ENCODE peak calls at places on chromosomes 1 and 21, in four cellular contexts. M is A549, S is WTC11, E is K562. C is an unnamed sample.

GRCh38 chr1:208939545-208940085 is 643.9 kb upstream of the CAMK1G start:
- DNase-seq in M (no peak), E (no peak), S (no peak), C (no peak)

GRCh38 chr1:8822383-8823294 is 5.2 kb upstream of the RERE start:
- DNase-seq in M (no peak), E (peak; percentile 61), S (no peak), C (peak; percentile 59)

GRCh38 chr1:166907763-166908162 is 31.7 kb upstream of the TADA1 start:
- DNase-seq in S (no peak), E (no peak), M (no peak), C (no peak)

GRCh38 chr1:21292991-21293536 is 2.8 kb upstream of the ECE1 start:
- DNase-seq in S (no peak), M (no peak), E (no peak), C (no peak)

GRCh38 chr1:90964444-90965035 is 57.3 kb downstream of the ZNF644 start:
- DNase-seq in E (no peak), M (no peak), S (no peak), C (peak; percentile 21)

GRCh38 chr1:3930696-3931309 is 30.7 kb upstream of the C1orf174 start:
- DNase-seq in S (no peak), E (no peak), M (no peak), C (no peak)

GRCh38 chr21:17495680-17496079 is 17.2 kb upstream of the CXADR start:
- DNase-seq in E (no peak), S (no peak), M (no peak), C (peak; percentile 71)

GRCh38 chr21:35528109-35529042 is 479.3 kb upstream of the RUNX1 start:
- DNase-seq in E (no peak), M (no peak), S (no peak), C (no peak)

GRCh38 chr1:150981177-150981804 is 801 bp upstream of the ANXA9 start:
- DNase-seq in M (no peak), E (no peak), S (peak; percentile 82), C (peak; percentile 87)

GRCh38 chr21:29775462-29775861 is 164.3 kb downstream of the GRIK1 start:
- DNase-seq in S (no peak), M (no peak), E (no peak), C (no peak)

GRCh38 chr1:20430355-20431290 is 55.4 kb downstream of the CAMK2N1 start:
- DNase-seq in M (peak; percentile 39), E (peak; percentile 81), S (peak; percentile 85), C (peak; percentile 24)

GRCh38 chr1:98739762-98740161 is 78.2 kb downstream of the SNX7 start:
- DNase-seq in M (no peak), S (no peak), E (no peak), C (no peak)

GRCh38 chr1:16174261-16174871 is 18.5 kb upstream of the EPHA2 start:
- DNase-seq in S (no peak), E (no peak), M (no peak), C (no peak)

GRCh38 chr1:14997646-14998276 is 155.8 kb upstream of the TMEM51 start:
- DNase-seq in M (no peak), S (no peak), E (no peak), C (no peak)

GRCh38 chr21:44895859-44896258 is 22.4 kb upstream of the PTTG1IP start:
- DNase-seq in M (no peak), S (no peak), E (no peak), C (no peak)

GRCh38 chr1:159653201-159653600 is 61.2 kb downstream of the CRP start:
- DNase-seq in S (no peak), E (no peak), M (no peak), C (no peak)

GRCh38 chr1:62727656-62728396 is 39.6 kb upstream of the DOCK7 start:
- DNase-seq in M (no peak), S (peak; percentile 18), E (no peak), C (no peak)

GRCh38 chr1:178050084-178050483 is 43.8 kb upstream of the RASAL2 start:
- DNase-seq in E (no peak), S (no peak), M (no peak), C (peak; percentile 76)

GRCh38 chr1:203563291-203563690 is 63.3 kb upstream of the ATP2B4 start:
- DNase-seq in S (no peak), E (no peak), M (no peak), C (no peak)

GRCh38 chr1:37574834-37575479 is 18.2 kb downstream of the DNALI1 start:
- DNase-seq in E (no peak), S (no peak), M (no peak), C (no peak)

GRCh38 chr1:155970531-155971167 is 7.7 kb downstream of the ARHGEF2 start:
- DNase-seq in M (no peak), S (no peak), E (no peak), C (no peak)

GRCh38 chr1:30805301-30806003 is 47.9 kb upstream of the LAPTM5 start:
- DNase-seq in M (no peak), E (no peak), S (no peak), C (no peak)

GRCh38 chr1:227885648-227886502 is 61.9 kb downstream of the WNT9A start:
- DNase-seq in S (no peak), E (peak; percentile 68), M (peak; percentile 60), C (no peak)
- TF ChIP-seq ESRRA in S (no peak), E (no peak), M (no peak), C (no peak)

GRCh38 chr21:26421724-26422123 is 151.4 kb downstream of the CYYR1 start:
- DNase-seq in S (no peak), M (no peak), E (no peak), C (no peak)

GRCh38 chr21:26422138-26422537 is 150.9 kb downstream of the CYYR1 start:
- DNase-seq in S (no peak), M (no peak), E (no peak), C (no peak)

GRCh38 chr21:26423506-26423905 is 149.6 kb downstream of the CYYR1 start:
- DNase-seq in E (no peak), M (no peak), S (no peak), C (no peak)

DNA sequence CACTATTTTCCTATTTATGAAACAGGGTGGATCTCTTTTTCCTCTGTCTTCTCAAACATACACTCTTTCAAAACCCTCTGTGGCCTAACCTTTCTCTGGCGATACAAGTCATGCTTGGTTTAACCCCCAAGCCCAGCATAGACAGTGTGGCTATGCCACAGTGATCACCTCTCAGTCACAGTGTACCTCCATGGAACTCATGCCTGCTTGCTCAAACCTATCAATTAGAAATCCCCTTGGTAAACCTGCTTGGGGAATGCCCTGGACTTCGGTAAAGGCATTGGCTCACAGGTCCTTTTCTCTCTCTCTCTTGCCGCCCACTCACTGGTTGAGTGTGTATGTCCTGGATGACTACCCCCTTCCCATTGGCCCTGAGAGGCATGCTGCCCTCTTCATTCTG is 147.5 kb downstream of the CYYR1 start:
- DNase-seq in S (no peak), E (no peak), M (no peak), C (no peak)
- TF ChIP-seq HMGXB4 in S (no peak), E (no peak), M (no peak), C (no peak)

GRCh38 chr1:6627031-6627430 is 2.4 kb downstream of the THAP3 start:
- DNase-seq in M (no peak), S (no peak), E (no peak), C (no peak)

GRCh38 chr1:6625579-6626149 is 996 bp downstream of the THAP3 start:
- DNase-seq in S (no peak), M (peak; percentile 31), E (no peak), C (no peak)

GRCh38 chr1:6628971-6629479 is 4.4 kb downstream of the THAP3 start:
- DNase-seq in E (no peak), S (no peak), M (no peak), C (no peak)

GRCh38 chr1:6630027-6630426 is 5.4 kb downstream of the THAP3 start:
- DNase-seq in S (no peak), E (no peak), M (no peak), C (no peak)

GRCh38 chr1:6627841-6628545 is 3.3 kb downstream of the THAP3 start:
- DNase-seq in S (no peak), E (no peak), M (no peak), C (no peak)
- TF ChIP-seq ESRRA in S (no peak), E (no peak), M (no peak), C (no peak)

GRCh38 chr1:44919387-44919786 is 67.0 kb downstream of the EIF2B3 start:
- DNase-seq in S (no peak), M (no peak), E (no peak), C (no peak)

GRCh38 chr1:44926311-44926781 is 60.0 kb downstream of the EIF2B3 start:
- DNase-seq in M (no peak), S (no peak), E (no peak), C (no peak)

GRCh38 chr1:44929556-44929955 is 56.8 kb downstream of the EIF2B3 start:
- DNase-seq in E (no peak), M (no peak), S (no peak), C (no peak)

GRCh38 chr1:44924835-44925464 is 61.4 kb downstream of the EIF2B3 start:
- DNase-seq in M (peak; percentile 36), S (no peak), E (no peak), C (peak; percentile 48)
- TF ChIP-seq HMGXB4 in M (no peak), S (no peak), E (no peak), C (no peak)